ENCODE peak calls at places on chromosome 18, in four cellular contexts. T, M, W and V are unnamed samples.

GRCh38 chr18:44473394-44474066 is 207.2 kb upstream of the SETBP1 start:
- DNase-seq in M (no peak), T (no peak), W (no peak), V (no peak)

GRCh38 chr18:68800075-68800474 is 2.2 kb downstream of the CCDC102B start:
- DNase-seq in T (peak), M (no peak), W (no peak), V (no peak)

GRCh38 chr18:24964213-24964612 is 387.8 kb downstream of the ZNF521 start:
- DNase-seq in W (no peak), M (no peak), T (no peak), V (no peak)

GRCh38 chr18:73646772-73647171 is 500.9 kb downstream of the FBXO15 start:
- DNase-seq in M (no peak), T (peak), W (no peak), V (no peak)

GRCh38 chr18:35345460-35345921 is 1.3 kb upstream of the ZNF24 start:
- DNase-seq in T (peak), W (no peak), M (no peak), V (no peak)

GRCh38 chr18:79771446-79772107 is 26.2 kb upstream of the KCNG2 start:
- DNase-seq in T (no peak), M (no peak), W (no peak), V (no peak)

GRCh38 chr18:44651453-44651852 is 29.2 kb upstream of the SETBP1 start:
- DNase-seq in W (no peak), T (peak), M (no peak), V (no peak)

GRCh38 chr18:72866901-72867701 is 686 bp downstream of the NETO1 start:
- DNase-seq in T (no peak), W (no peak), M (peak), V (no peak)

GRCh38 chr18:13823707-13824395 is at the start of gene MC5R:
- DNase-seq in M (peak), T (peak), W (peak), V (no peak)